ENCODE peak calls at places on chromosome 13, in six cellular contexts. U, T, F, E, X and K are unnamed samples. For H3K4me1, the result is how much of the 10 kb centered on the place peaks cover.

GRCh38 chr13:59706101-59706976 is 457.4 kb downstream of the DIAPH3 start:
- DNase-seq in T (no peak), E (no peak), U (no peak), F (no peak), X (no peak), K (no peak)

GRCh38 chr13:40432018-40432978 is 234.1 kb downstream of the FOXO1 start:
- DNase-seq in U (no peak), E (no peak), T (no peak), X (no peak), F (no peak), K (no peak)

GRCh38 chr13:66618702-66619101 is 611.4 kb downstream of the PCDH9 start:
- DNase-seq in F (no peak), X (peak), U (peak), E (no peak), T (no peak), K (peak)

GRCh38 chr13:98508280-98509074 is 68.4 kb downstream of the STK24 start:
- DNase-seq in X (peak), T (no peak), E (no peak), U (peak), F (no peak), K (peak)

GRCh38 chr13:111393221-111393790 is 72.9 kb downstream of the TEX29 start:
- DNase-seq in E (no peak), T (no peak), F (no peak), U (no peak), X (no peak), K (no peak)

GRCh38 chr13:73073050-73073449 is 14.2 kb downstream of the KLF5 start:
- DNase-seq in F (no peak), X (peak), U (no peak), T (no peak), E (no peak), K (no peak)

GRCh38 chr13:44052843-44053607 is 173.3 kb downstream of the LACC1 start:
- DNase-seq in X (peak), U (peak), T (no peak), F (peak), E (peak), K (peak)

GRCh38 chr13:66114127-66114526 is 1116.0 kb downstream of the PCDH9 start:
- DNase-seq in X (no peak), U (peak), E (no peak), T (no peak), F (no peak), K (no peak)

GRCh38 chr13:77519808-77520207 is 15.7 kb upstream of the SCEL start:
- DNase-seq in E (no peak), U (no peak), F (no peak), X (no peak), T (no peak), K (no peak)

GRCh38 chr13:80006940-80007339 is 334.0 kb downstream of the SPRY2 start:
- DNase-seq in E (no peak), U (no peak), X (no peak), T (no peak), F (no peak), K (no peak)

GRCh38 chr13:41130356-41130755 is 2.2 kb downstream of the KBTBD6 start:
- DNase-seq in F (no peak), T (no peak), E (no peak), U (peak), X (no peak), K (peak)

GRCh38 chr13:67416047-67416925 is 186.2 kb upstream of the PCDH9 start:
- DNase-seq in T (peak), E (peak), U (peak), F (peak), X (peak), K (peak)

GRCh38 chr13:96636310-96636709 is 358.0 kb downstream of the OXGR1 start:
- DNase-seq in X (no peak), T (no peak), E (no peak), U (no peak), F (no peak), K (no peak)

GRCh38 chr13:97285221-97285955 is 63.3 kb downstream of the MBNL2 start:
- DNase-seq in E (no peak), X (no peak), T (no peak), U (no peak), F (no peak), K (no peak)

GRCh38 chr13:28684257-28684656 is 25.3 kb downstream of the POMP start:
- DNase-seq in F (peak), U (no peak), X (peak), T (peak), E (peak), K (no peak)

GRCh38 chr13:51804295-51805172 is 571 bp upstream of the DHRS12 start:
- DNase-seq in U (no peak), T (no peak), E (no peak), F (no peak), X (no peak), K (no peak)

GRCh38 chr13:97367427-97367826 is 66.5 kb upstream of the RAP2A start:
- DNase-seq in U (peak), T (no peak), E (peak), F (no peak), X (peak), K (peak)

GRCh38 chr13:26132756-26133155 is 80.9 kb upstream of the SHISA2 start:
- DNase-seq in U (peak), F (no peak), T (no peak), E (peak), X (no peak), K (peak)

GRCh38 chr13:43664700-43665191 is 122.0 kb downstream of the ENOX1 start:
- DNase-seq in F (no peak), T (no peak), U (peak), E (no peak), X (peak), K (peak)

GRCh38 chr13:98475521-98475920 is 101.4 kb downstream of the STK24 start:
- DNase-seq in E (peak), X (no peak), F (peak), T (no peak), U (no peak), K (peak)

GRCh38 chr13:75440100-75440499 is 41.9 kb downstream of the TBC1D4 start:
- DNase-seq in E (no peak), U (no peak), F (no peak), T (no peak), X (no peak), K (no peak)
- H3K4me1 ChIP-seq in E (under half), U (under half), F (under half), T (under half), X (under half), K (under half)

GRCh38 chr13:23870356-23871146 is 18.6 kb downstream of the MIPEP start:
- DNase-seq in F (no peak), X (no peak), T (no peak), U (no peak), E (no peak), K (no peak)
- H3K27ac ChIP-seq in F (no peak), X (no peak), T (no peak), U (peak), E (no peak), K (no peak)

DNA sequence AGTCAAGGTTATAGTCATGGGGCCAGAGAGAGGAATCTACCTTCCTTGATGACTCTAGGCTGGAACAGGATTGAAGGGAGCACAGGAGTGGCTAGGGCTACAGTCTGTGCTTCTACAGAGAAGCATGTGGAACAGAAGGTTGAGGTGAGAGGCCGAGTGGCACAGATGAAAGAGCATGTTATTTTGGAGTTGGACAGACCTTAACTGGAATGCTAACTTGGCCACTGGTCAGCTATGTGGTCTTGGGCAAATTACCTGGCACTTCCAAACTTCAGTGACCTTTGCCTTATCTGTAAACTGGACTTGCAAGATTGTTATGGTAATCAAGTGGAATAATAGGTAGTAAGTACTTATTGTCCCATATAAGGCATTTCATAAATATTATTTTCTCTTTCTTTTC is 252.7 kb downstream of the KCNRG start:
- DNase-seq in U (no peak), F (no peak), X (peak), E (no peak), T (no peak), K (no peak)
- H3K14ac ChIP-seq in U (no peak), F (no peak), X (no peak), E (no peak), T (no peak), K (no peak)

DNA sequence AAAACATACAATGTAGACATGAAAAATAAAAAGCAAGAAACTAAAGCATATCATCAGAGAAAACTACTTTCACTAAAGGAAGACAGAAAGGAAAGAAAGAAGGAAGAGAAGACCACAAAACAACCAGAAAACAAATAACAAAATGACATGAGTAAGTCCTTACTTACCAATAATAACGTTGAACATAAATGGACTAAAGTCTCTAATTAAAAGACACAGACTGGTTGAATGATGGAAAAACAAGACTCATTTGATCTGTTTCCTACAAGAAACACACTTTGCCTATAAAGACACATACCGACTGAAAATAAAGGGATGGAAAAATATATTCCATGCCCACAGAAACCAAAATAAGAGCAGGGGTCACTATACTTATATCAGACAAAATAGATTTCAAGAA is 46.0 kb downstream of the RB1 start:
- DNase-seq in E (no peak), U (no peak), T (no peak), F (no peak), X (no peak), K (no peak)
- H3K4me1 ChIP-seq in E (under half), U (under half), T (under half), F (under half), X (under half), K (under half)

GRCh38 chr13:75050419-75051066 is 431.4 kb downstream of the TBC1D4 start:
- DNase-seq in U (peak), T (no peak), E (no peak), F (no peak), X (peak), K (peak)
- H3K27ac ChIP-seq in U (no peak), T (no peak), E (no peak), F (no peak), X (no peak), K (peak)

GRCh38 chr13:109699628-109700071 is 86.7 kb downstream of the IRS2 start:
- DNase-seq in X (peak), U (no peak), T (no peak), E (no peak), F (peak), K (peak)
- H3K14ac ChIP-seq in X (no peak), U (no peak), T (no peak), E (no peak), F (no peak), K (no peak)

DNA sequence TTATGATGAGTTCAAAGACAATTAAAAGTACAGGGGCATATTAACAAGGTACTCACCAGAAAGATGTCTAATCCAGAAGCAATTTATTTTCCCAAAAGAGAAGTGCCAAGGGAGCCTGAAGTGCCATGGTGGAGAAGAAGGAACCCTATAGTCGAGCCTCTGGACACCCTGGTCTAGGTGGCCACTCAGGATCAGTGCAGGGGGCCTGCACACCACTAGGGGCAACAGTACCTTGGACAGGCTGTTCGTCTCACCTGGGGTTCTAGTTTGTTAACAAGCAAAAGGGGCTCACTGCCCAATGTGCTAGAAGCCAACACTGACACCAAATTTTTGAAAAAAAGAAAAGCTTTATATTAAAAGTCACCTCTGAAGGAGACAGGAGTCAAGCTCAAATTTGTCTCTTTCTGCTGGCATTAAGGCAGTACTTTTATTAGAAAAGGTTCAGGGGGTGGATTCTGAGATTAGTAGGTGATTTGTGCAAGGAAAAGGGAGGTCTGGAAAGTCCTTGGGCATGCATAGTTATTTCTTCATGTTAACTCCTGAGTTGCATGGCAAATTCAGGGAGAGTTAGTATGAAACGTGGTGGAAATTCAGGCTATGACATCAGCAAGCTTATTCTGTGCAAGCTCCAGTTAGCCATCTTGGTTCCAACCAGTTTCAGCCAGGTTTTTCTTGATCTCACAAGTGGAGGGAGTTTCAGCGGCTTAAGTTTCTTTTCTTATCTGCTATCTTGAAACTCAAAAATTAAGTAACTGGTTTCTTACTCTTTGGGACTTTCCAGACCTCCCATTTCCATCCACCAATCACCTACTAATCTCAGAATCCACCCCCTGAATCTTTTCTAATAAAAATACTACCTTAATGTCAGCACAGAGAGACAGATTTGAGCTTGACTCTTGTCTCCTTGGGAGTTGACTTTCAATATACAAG is 884 bp upstream of the CBY2 start:
- DNase-seq in F (no peak), T (no peak), X (no peak), U (no peak), E (no peak), K (no peak)
- H3K4me1 ChIP-seq in F (under half), T (under half), X (under half), U (under half), E (under half), K (under half)

DNA sequence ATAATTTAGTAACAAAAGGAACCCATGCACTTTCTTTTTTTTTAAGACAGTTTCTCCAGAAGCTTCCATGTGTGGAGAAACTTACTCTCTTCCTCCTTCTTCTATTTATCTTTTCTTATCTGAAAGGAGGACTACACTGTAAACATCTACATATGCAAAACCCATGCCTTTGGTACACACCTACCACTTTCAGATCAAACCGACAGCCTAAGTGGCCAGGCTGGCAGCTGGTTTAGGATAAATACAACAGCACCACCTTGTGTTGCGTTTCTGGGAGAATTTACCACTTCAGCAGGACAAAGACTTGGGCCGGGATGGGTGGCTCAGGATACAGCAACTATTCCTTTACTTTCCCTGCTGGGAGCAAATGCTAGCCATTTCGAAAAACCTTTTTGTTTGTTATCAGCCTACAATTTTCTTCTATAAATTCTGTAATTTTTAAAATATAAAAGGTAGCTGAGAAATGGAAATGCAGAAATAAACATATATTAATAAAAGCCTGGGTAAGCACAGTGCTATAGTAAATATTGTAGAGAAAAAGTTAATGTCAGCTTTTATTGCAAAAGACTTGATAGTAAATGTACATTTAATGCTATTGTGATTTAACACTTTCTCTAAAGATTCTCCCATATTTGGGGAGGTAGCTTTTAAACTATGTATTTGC is 94.0 kb upstream of the RFC3 start:
- DNase-seq in U (peak), X (peak), T (peak), F (peak), E (peak), K (peak)
- H3K27ac ChIP-seq in U (no peak), X (no peak), T (no peak), F (no peak), E (no peak), K (no peak)